ENCODE peak calls at places on chromosomes 16 and 17, in seven cellular contexts. G, W, P, S, N, O and U are unnamed samples.
A peak's percentile ranks its signal among the peaks of the same experiment; 100 is the strongest.

GRCh38 chr16:57892447-57893096 is 78.4 kb downstream of the CNGB1 start:
- DNase-seq in W (no peak), O (no peak), N (no peak), S (no peak), G (no peak), P (peak; percentile 34), U (no peak)

GRCh38 chr17:79970576-79971068 is 65.0 kb downstream of the TBC1D16 start:
- DNase-seq in N (no peak), O (peak; percentile 10), G (no peak), S (no peak), P (peak; percentile 57), W (peak; percentile 43), U (no peak)

GRCh38 chr16:50295541-50296132 is 29.3 kb downstream of the ADCY7 start:
- DNase-seq in G (no peak), W (no peak), O (no peak), S (no peak), P (no peak), N (no peak), U (no peak)

GRCh38 chr16:305916-306315 is 23.0 kb downstream of the PDIA2 start:
- DNase-seq in N (no peak), W (no peak), P (no peak), O (no peak), S (no peak), G (no peak), U (no peak)

GRCh38 chr17:57493171-57493570 is 236.8 kb downstream of the MSI2 start:
- DNase-seq in P (no peak), O (no peak), N (no peak), S (no peak), G (no peak), W (no peak), U (no peak)

GRCh38 chr16:58409316-58409973 is 17.2 kb downstream of the GINS3 start:
- DNase-seq in G (no peak), S (peak; percentile 52), W (no peak), O (peak; percentile 7), N (no peak), P (peak; percentile 65), U (peak; percentile 74)

GRCh38 chr17:57099165-57099564 is 14.1 kb downstream of the AKAP1 start:
- DNase-seq in O (no peak), P (no peak), G (no peak), S (no peak), N (no peak), W (no peak), U (no peak)

GRCh38 chr16:6682142-6682811 is 650.4 kb upstream of the RBFOX1 start:
- DNase-seq in N (no peak), P (peak; percentile 31), W (no peak), S (no peak), O (no peak), G (peak; percentile 70), U (no peak)

GRCh38 chr16:12086861-12087260 is 110.3 kb downstream of the SNX29 start:
- DNase-seq in P (no peak), W (peak; percentile 14), G (no peak), N (no peak), O (no peak), S (no peak), U (no peak)

GRCh38 chr17:45171338-45172231 is 9.9 kb downstream of the HEXIM2 start:
- DNase-seq in N (no peak), O (no peak), S (peak; percentile 63), G (peak; percentile 48), P (peak; percentile 27), W (peak; percentile 83), U (peak; percentile 48)

GRCh38 chr17:74497471-74497870 is 31.0 kb downstream of the CD300A start:
- DNase-seq in S (no peak), W (no peak), G (no peak), N (no peak), P (no peak), O (no peak), U (no peak)

GRCh38 chr17:40433551-40434384 is 9.5 kb upstream of the IGFBP4 start:
- DNase-seq in W (peak; percentile 51), N (no peak), P (no peak), O (no peak), S (no peak), G (peak; percentile 64), U (no peak)

GRCh38 chr17:69320210-69320907 is 6.6 kb downstream of the ABCA5 start:
- DNase-seq in S (no peak), N (no peak), O (no peak), W (no peak), G (no peak), P (no peak), U (no peak)

GRCh38 chr16:85868495-85868894 is 30.5 kb upstream of the IRF8 start:
- DNase-seq in P (no peak), O (no peak), N (no peak), W (no peak), G (no peak), S (no peak), U (no peak)

GRCh38 chr17:9768381-9768934 is 22.9 kb downstream of the DHRS7C start:
- DNase-seq in W (no peak), S (no peak), O (peak; percentile 16), N (no peak), P (no peak), G (peak; percentile 21), U (no peak)

GRCh38 chr16:30756781-30757100 is 5.1 kb downstream of the CFAP119 start:
- DNase-seq in P (no peak), G (no peak), S (no peak), N (no peak), O (no peak), W (no peak), U (no peak)

GRCh38 chr16:85556456-85557082 is 56.6 kb upstream of the GSE1 start:
- DNase-seq in O (no peak), S (peak; percentile 57), N (peak; percentile 68), G (peak; percentile 69), P (peak; percentile 63), W (no peak), U (peak; percentile 36)

GRCh38 chr17:39237586-39237985 is 11.8 kb upstream of the STAC2 start:
- DNase-seq in O (no peak), W (no peak), G (no peak), N (no peak), P (no peak), S (no peak), U (no peak)

GRCh38 chr17:65504141-65504540 is 57.3 kb downstream of the AXIN2 start:
- DNase-seq in S (no peak), N (no peak), P (no peak), G (no peak), W (no peak), O (no peak), U (no peak)

GRCh38 chr17:45432405-45433113 is at the start of gene ARHGAP27:
- DNase-seq in O (no peak), G (no peak), W (no peak), N (no peak), P (peak; percentile 54), S (peak; percentile 47), U (no peak)

GRCh38 chr16:66717112-66717675 is 20.7 kb upstream of the CMTM4 start:
- DNase-seq in G (peak; percentile 55), S (no peak), O (peak; percentile 88), N (peak; percentile 42), W (no peak), P (no peak), U (no peak)

GRCh38 chr17:76145231-76146052 is 4.4 kb upstream of the FOXJ1 start:
- DNase-seq in G (no peak), P (no peak), W (peak; percentile 49), O (no peak), S (no peak), N (no peak), U (no peak)

GRCh38 chr16:57013268-57013667 is 23.9 kb downstream of the NLRC5 start:
- DNase-seq in W (no peak), P (no peak), S (no peak), O (peak; percentile 71), N (no peak), G (no peak), U (no peak)

GRCh38 chr16:85834741-85835140 is 35.2 kb downstream of the COX4I1 start:
- DNase-seq in W (no peak), O (no peak), P (no peak), S (no peak), G (no peak), N (no peak), U (no peak)

DNA sequence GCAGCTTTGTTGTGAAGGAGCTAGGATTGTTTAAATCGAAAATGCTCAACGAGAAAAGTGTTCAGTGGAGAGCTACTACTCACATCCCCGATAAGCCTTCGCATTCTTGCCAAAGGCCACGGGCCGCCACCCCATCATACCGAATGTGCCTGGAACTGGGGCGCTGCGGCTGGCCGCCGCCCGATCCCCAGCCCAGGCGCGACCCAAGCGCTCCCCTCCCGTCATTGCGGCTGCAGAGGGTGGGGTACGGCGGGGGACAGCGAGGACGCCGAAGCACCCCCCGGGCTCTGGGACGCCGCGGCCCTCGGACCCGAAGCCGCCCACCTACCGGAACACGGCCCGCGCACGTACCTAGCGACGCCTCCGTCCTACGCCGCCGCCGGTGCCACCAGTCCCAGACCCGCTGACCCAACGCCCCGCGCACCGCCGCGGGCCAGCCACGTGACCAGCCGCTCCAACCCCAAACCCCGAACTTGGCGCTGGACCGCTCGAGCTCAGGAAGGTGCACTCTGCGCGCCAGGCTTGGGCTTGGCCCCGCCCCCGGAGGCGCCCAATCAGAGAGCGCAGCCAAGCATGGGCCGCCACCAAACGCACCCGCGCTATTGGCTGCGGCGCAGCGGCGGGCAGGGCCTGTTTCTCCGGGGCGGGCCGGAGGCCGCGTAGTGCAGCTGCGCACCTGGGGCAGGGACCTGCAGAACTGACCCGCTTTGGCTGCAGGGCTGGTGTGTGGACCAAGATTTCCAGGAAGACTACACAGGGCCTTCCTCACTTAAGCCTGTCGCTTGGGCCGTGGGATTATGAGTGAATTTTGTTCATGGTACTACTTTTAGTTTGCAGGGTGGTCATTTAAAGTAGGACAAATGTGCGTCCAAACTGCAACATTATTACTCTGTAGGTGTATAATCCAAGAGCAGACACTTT is at the start of gene SHMT1:
- DNase-seq in P (peak; percentile 97), W (peak; percentile 94), O (peak; percentile 77), N (peak; percentile 95), G (peak; percentile 93), S (peak; percentile 92), U (peak; percentile 95)
- TF ChIP-seq POLR2A in P (no peak), W (no peak), O (no peak), N (no peak), G (peak; percentile 69), S (peak; percentile 74), U (peak; percentile 85)

GRCh38 chr16:22206847-22207714 is 1.0 kb downstream of the EEF2K start:
- DNase-seq in G (peak; percentile 58), S (peak; percentile 74), O (peak; percentile 57), W (peak; percentile 86), P (peak; percentile 88), N (peak; percentile 67), U (peak; percentile 87)
- H3K27ac ChIP-seq in G (peak overlapping the region; percentile 70), S (peak overlapping the region; percentile 87), O (peak overlapping the region; percentile 71), W (peak overlapping the region; percentile 80), P (peak overlapping the region; percentile 96), N (peak overlapping the region; percentile 79), U (peak overlapping the region; percentile 91)

GRCh38 chr17:29138991-29139682 is 41.1 kb downstream of the MYO18A start:
- DNase-seq in W (no peak), P (peak; percentile 46), O (no peak), N (no peak), G (no peak), S (peak; percentile 39), U (no peak)
- TF ChIP-seq POLR2A in W (no peak), P (no peak), O (no peak), N (no peak), G (no peak), S (no peak), U (no peak)

GRCh38 chr17:4270746-4271145 is 7.0 kb upstream of the ANKFY1 start:
- DNase-seq in P (no peak), N (no peak), W (no peak), S (no peak), G (no peak), O (no peak), U (no peak)

GRCh38 chr17:4272213-4272975 is 8.6 kb upstream of the ANKFY1 start:
- DNase-seq in N (no peak), S (no peak), G (no peak), W (no peak), O (no peak), P (no peak), U (no peak)

GRCh38 chr17:4276514-4276913 is 12.7 kb upstream of the ANKFY1 start:
- DNase-seq in S (no peak), O (no peak), W (no peak), P (no peak), N (no peak), G (no peak), U (no peak)
- H3K27ac ChIP-seq in S (no peak overlapping the region), O (no peak overlapping the region), W (no peak overlapping the region), P (no peak overlapping the region), N (no peak overlapping the region), G (no peak overlapping the region), U (no peak overlapping the region)